ENCODE peak calls at places on chromosomes 5 and 9, in five cellular contexts. W, Y, Z, S and I are unnamed samples.
A peak's percentile ranks its signal among the peaks of the same experiment; 100 is the strongest.

GRCh38 chr5:32531885-32532520 is 53.4 kb upstream of the SUB1 start:
- DNase-seq in Y (peak; percentile 53), S (no peak), W (no peak), Z (no peak), I (peak; percentile 21)

GRCh38 chr5:34717426-34718327 is 61.5 kb downstream of the RAI14 start:
- DNase-seq in S (no peak), Z (peak; percentile 15), Y (peak; percentile 95), W (no peak), I (peak; percentile 58)

GRCh38 chr5:43750809-43751208 is 147.8 kb downstream of the NNT start:
- DNase-seq in Z (no peak), W (no peak), S (no peak), Y (no peak), I (no peak)

GRCh38 chr5:146447734-146448380 is 724 bp downstream of the TCERG1 start:
- DNase-seq in W (no peak), S (peak; percentile 65), Y (peak; percentile 28), Z (no peak), I (peak; percentile 77)

GRCh38 chr5:7910738-7911428 is 41.9 kb downstream of the MTRR start:
- DNase-seq in W (no peak), Y (no peak), S (no peak), Z (no peak), I (no peak)

GRCh38 chr5:93926831-93927600 is 185.6 kb upstream of the POU5F2 start:
- DNase-seq in Z (no peak), Y (no peak), S (no peak), W (no peak), I (no peak)

GRCh38 chr9:95854386-95855015 is 21.0 kb upstream of the ERCC6L2 start:
- DNase-seq in Z (no peak), Y (peak; percentile 80), W (no peak), S (no peak), I (peak; percentile 55)

GRCh38 chr5:6236858-6237481 is 141.4 kb downstream of the MED10 start:
- DNase-seq in S (no peak), Y (no peak), Z (no peak), W (no peak), I (no peak)

GRCh38 chr5:173324115-173325001 is 3.9 kb downstream of the STC2 start:
- DNase-seq in Z (no peak), S (peak; percentile 72), W (peak; percentile 80), Y (peak; percentile 95), I (no peak)

GRCh38 chr5:14463629-14464028 is 118.0 kb upstream of the OTULINL start:
- DNase-seq in Y (peak; percentile 86), W (no peak), Z (no peak), S (no peak), I (peak; percentile 86)

GRCh38 chr5:62206150-62206829 is 99.7 kb upstream of the KIF2A start:
- DNase-seq in S (no peak), W (no peak), Y (peak; percentile 6), Z (peak; percentile 17), I (peak; percentile 15)

GRCh38 chr5:156593546-156593945 is 256.5 kb upstream of the PPP1R2B start:
- DNase-seq in Z (no peak), W (no peak), Y (no peak), S (no peak), I (no peak)

GRCh38 chr9:91727316-91727861 is 222.6 kb downstream of the ROR2 start:
- DNase-seq in W (no peak), Z (peak; percentile 41), S (no peak), Y (peak; percentile 57), I (peak; percentile 53)

GRCh38 chr9:37730256-37730655 is 23.3 kb upstream of the TRMT10B start:
- DNase-seq in S (no peak), Z (no peak), W (no peak), Y (no peak), I (peak; percentile 40)

GRCh38 chr5:13249854-13250253 is 694.6 kb downstream of the DNAH5 start:
- DNase-seq in Z (no peak), S (no peak), Y (no peak), W (no peak), I (peak; percentile 80)

GRCh38 chr9:70488793-70489105 is 74.3 kb upstream of the KLF9 start:
- DNase-seq in S (no peak), W (no peak), Z (no peak), Y (no peak), I (no peak)

GRCh38 chr9:21904776-21905175 is 89.4 kb downstream of the CDKN2A start:
- DNase-seq in W (no peak), S (no peak), Z (no peak), Y (no peak), I (no peak)

GRCh38 chr5:56848206-56848605 is 32.9 kb downstream of the MAP3K1 start:
- DNase-seq in Z (no peak), S (no peak), W (no peak), Y (no peak), I (no peak)

GRCh38 chr9:114721491-114722362 is 39.7 kb upstream of the TEX48 start:
- DNase-seq in Y (no peak), W (no peak), S (no peak), Z (no peak), I (peak; percentile 94)

GRCh38 chr5:100505984-100506670 is 29.0 kb upstream of the FAM174A start:
- DNase-seq in Y (peak; percentile 92), S (no peak), W (no peak), Z (no peak), I (peak; percentile 96)

GRCh38 chr5:80554646-80555045 is 15.4 kb downstream of the ANKRD34B start:
- DNase-seq in W (no peak), Z (no peak), S (no peak), Y (no peak), I (no peak)

GRCh38 chr9:132802121-132802795 is 75.8 kb downstream of the AK8 start:
- DNase-seq in S (no peak), Y (no peak), Z (no peak), W (no peak), I (no peak)

GRCh38 chr9:19087601-19088000 is 15.1 kb downstream of the HAUS6 start:
- DNase-seq in Y (peak; percentile 31), Z (no peak), W (no peak), S (no peak), I (peak; percentile 65)

GRCh38 chr5:670396-671270 is 22.5 kb downstream of the TPPP start:
- DNase-seq in Z (no peak), S (peak; percentile 48), W (peak; percentile 62), Y (no peak), I (no peak)

GRCh38 chr5:23451156-23451555 is 56.3 kb upstream of the PRDM9 start:
- DNase-seq in S (no peak), W (no peak), Y (no peak), Z (no peak), I (peak; percentile 80)

GRCh38 chr5:141811287-141812155 is 66.7 kb downstream of the PCDH1 start:
- DNase-seq in S (no peak), Y (no peak), W (no peak), Z (peak; percentile 38), I (no peak)
- TF ChIP-seq CTCF in S (peak; percentile 56), Y (peak; percentile 70), W (peak; percentile 51), Z (peak; percentile 79), I (peak; percentile 75)

GRCh38 chr5:95554647-95555548 is at the start of the genes ARSK and SKIC3:
- DNase-seq in W (peak; percentile 95), Y (peak; percentile 100), Z (peak; percentile 84), S (peak; percentile 96), I (peak; percentile 97)
- TF ChIP-seq CTCF in W (peak; percentile 46), Y (peak; percentile 52), Z (no peak), S (peak; percentile 47), I (peak; percentile 60)

GRCh38 chr5:139391570-139392323 is 2.0 kb upstream of the MZB1 start:
- DNase-seq in Y (no peak), Z (peak; percentile 15), S (no peak), W (no peak), I (peak; percentile 94)
- TF ChIP-seq CTCF in Y (no peak), Z (no peak), S (no peak), W (no peak), I (no peak)

GRCh38 chr9:81108821-81109220 is 580.5 kb downstream of the TLE1 start:
- DNase-seq in W (no peak), Y (no peak), S (no peak), Z (no peak), I (peak; percentile 78)

GRCh38 chr9:81108391-81108790 is 581.0 kb downstream of the TLE1 start:
- DNase-seq in S (no peak), Y (no peak), Z (no peak), W (no peak), I (peak; percentile 67)

DNA sequence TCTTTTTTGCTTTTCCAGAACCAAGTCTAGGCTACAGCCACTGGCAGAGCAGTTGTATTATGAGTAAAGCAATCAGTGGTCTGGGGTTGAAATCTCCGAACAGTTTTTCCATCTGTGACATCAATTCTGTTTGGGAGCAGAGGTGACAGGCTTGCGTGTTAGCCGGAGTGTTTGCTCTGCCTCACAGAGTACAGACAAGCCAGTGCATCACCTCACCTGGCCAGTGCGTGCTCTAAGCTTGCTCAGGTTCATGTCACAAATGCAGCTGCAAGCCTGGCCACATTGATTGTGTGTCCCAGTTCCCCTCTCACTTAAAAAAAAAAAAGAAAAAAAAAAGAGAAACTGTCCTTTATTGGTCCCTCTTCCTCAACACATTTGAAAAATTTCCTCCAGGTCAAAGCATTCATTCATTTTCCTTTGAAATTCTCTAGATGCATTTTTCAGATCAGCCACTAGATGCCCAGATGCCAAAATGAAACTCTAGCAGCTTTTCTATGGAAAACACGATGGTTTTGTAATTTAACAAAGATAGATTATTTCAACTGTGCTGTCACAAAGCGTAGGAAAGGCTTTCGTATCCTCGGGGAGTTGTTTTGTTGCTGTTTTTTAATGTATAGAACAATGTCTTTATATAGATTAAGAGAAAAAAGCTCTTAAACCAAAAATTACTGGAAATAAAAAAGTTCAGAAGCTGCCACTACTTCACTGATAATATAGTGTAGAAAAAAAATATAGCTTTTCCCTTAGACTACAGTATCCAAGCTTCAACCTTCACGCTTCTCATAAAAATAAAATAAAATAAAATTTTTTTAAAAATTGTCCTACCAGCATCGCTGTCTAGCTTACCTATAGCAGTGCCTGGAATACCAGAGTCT is 585.5 kb downstream of the TLE1 start:
- DNase-seq in S (no peak), W (no peak), Z (no peak), Y (no peak), I (no peak)
- TF ChIP-seq CTCF in S (peak; percentile 19), W (peak; percentile 30), Z (peak; percentile 31), Y (peak; percentile 39), I (peak; percentile 24)

DNA sequence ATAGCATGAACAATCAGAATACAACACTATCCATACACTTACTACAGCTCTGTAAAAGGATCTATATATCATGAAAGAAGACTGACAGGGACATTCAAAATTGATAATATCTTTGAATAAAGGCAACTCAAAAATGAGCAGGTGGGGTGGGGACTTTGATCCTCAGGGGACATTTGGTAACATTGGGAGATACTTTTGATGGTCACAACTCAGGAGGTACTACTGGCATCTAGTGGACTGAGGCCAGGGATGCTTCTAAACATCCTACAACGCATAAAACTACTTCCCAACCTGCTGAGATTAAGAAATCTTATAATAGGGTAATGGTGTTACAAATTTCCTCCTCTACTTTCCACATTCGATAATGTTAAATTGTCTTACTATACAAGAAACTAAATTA is 243.9 kb downstream of the ARL15 start:
- DNase-seq in Y (no peak), W (no peak), S (no peak), Z (no peak), I (no peak)
- TF ChIP-seq CTCF in Y (no peak), W (no peak), S (no peak), Z (no peak), I (no peak)

GRCh38 chr9:71490810-71491209 is 277.5 kb downstream of the CEMIP2 start:
- DNase-seq in Y (no peak), S (no peak), W (no peak), Z (no peak), I (peak; percentile 28)
- TF ChIP-seq CTCF in Y (peak; percentile 9), S (no peak), W (peak; percentile 17), Z (no peak), I (peak; percentile 48)